ENCODE peak calls at places on chromosomes 12 and 14, in seven cellular contexts. One of them, this sample, is unnamed.

GRCh38 chr14:69685217-69685616 is 73.8 kb downstream of the SUSD6 start:
- DNase-seq in HCT116: no peak
- DNase-seq in HepG2: no peak
- DNase-seq in H1: no peak
- DNase-seq in SK-N-SH: no peak
- DNase-seq in K562: peak
- DNase-seq in GM12878: no peak
- DNase-seq in this sample: no peak

GRCh38 chr14:50489851-50490250 is 42.5 kb downstream of the MAP4K5 start:
- DNase-seq in HCT116: no peak
- DNase-seq in HepG2: no peak
- DNase-seq in H1: no peak
- DNase-seq in SK-N-SH: no peak
- DNase-seq in K562: no peak
- DNase-seq in GM12878: no peak
- DNase-seq in this sample: no peak

GRCh38 chr12:26833692-26834168 is 736 bp upstream of the ITPR2 start:
- DNase-seq in HCT116: no peak
- DNase-seq in HepG2: no peak
- DNase-seq in H1: no peak
- DNase-seq in SK-N-SH: peak
- DNase-seq in K562: peak
- DNase-seq in GM12878: no peak
- DNase-seq in this sample: peak

GRCh38 chr12:29149691-29150382 is 759 bp downstream of the FAR2 start:
- DNase-seq in HCT116: no peak
- DNase-seq in HepG2: no peak
- DNase-seq in H1: no peak
- DNase-seq in SK-N-SH: no peak
- DNase-seq in K562: peak
- DNase-seq in GM12878: no peak
- DNase-seq in this sample: no peak

GRCh38 chr14:76942288-76942778 is 86.2 kb downstream of the IRF2BPL start:
- DNase-seq in HCT116: no peak
- DNase-seq in HepG2: no peak
- DNase-seq in H1: no peak
- DNase-seq in SK-N-SH: no peak
- DNase-seq in K562: no peak
- DNase-seq in GM12878: peak
- DNase-seq in this sample: no peak

GRCh38 chr14:78302841-78303240 is 132.7 kb downstream of the NRXN3 start:
- DNase-seq in HCT116: no peak
- DNase-seq in HepG2: no peak
- DNase-seq in H1: no peak
- DNase-seq in SK-N-SH: no peak
- DNase-seq in K562: no peak
- DNase-seq in GM12878: no peak
- DNase-seq in this sample: no peak

GRCh38 chr12:118206107-118206412 is 70.1 kb downstream of the PEBP1 start:
- DNase-seq in HCT116: no peak
- DNase-seq in HepG2: peak
- DNase-seq in H1: no peak
- DNase-seq in SK-N-SH: no peak
- DNase-seq in K562: no peak
- DNase-seq in GM12878: no peak
- DNase-seq in this sample: no peak

GRCh38 chr12:128513831-128514230 is 246.9 kb downstream of the TMEM132C start:
- DNase-seq in HCT116: no peak
- DNase-seq in HepG2: no peak
- DNase-seq in H1: no peak
- DNase-seq in SK-N-SH: no peak
- DNase-seq in K562: no peak
- DNase-seq in GM12878: no peak
- DNase-seq in this sample: no peak

GRCh38 chr14:54683882-54684794 is 117.2 kb downstream of the SAMD4A start:
- DNase-seq in HCT116: no peak
- DNase-seq in HepG2: no peak
- DNase-seq in H1: peak
- DNase-seq in SK-N-SH: peak
- DNase-seq in K562: no peak
- DNase-seq in GM12878: no peak
- DNase-seq in this sample: no peak

GRCh38 chr12:34398706-34399630 is 376.7 kb downstream of the ALG10 start:
- DNase-seq in HCT116: no peak
- DNase-seq in HepG2: no peak
- DNase-seq in H1: no peak
- DNase-seq in SK-N-SH: peak
- DNase-seq in K562: no peak
- DNase-seq in GM12878: no peak
- DNase-seq in this sample: no peak

GRCh38 chr14:24365600-24366374 is 2.2 kb upstream of the NFATC4 start:
- DNase-seq in HCT116: peak
- DNase-seq in HepG2: peak
- DNase-seq in H1: peak
- DNase-seq in SK-N-SH: peak
- DNase-seq in K562: no peak
- DNase-seq in GM12878: peak
- DNase-seq in this sample: peak

GRCh38 chr12:14239935-14240872 is 125.3 kb upstream of the ATF7IP start:
- DNase-seq in HCT116: no peak
- DNase-seq in HepG2: no peak
- DNase-seq in H1: no peak
- DNase-seq in SK-N-SH: peak
- DNase-seq in K562: no peak
- DNase-seq in GM12878: peak
- DNase-seq in this sample: no peak

GRCh38 chr14:33998263-33998662 is 47.4 kb upstream of the EGLN3 start:
- DNase-seq in HCT116: no peak
- DNase-seq in HepG2: no peak
- DNase-seq in H1: no peak
- DNase-seq in SK-N-SH: no peak
- DNase-seq in K562: no peak
- DNase-seq in GM12878: no peak
- DNase-seq in this sample: no peak

GRCh38 chr14:74670726-74671125 is 42.2 kb downstream of the AREL1 start:
- DNase-seq in HCT116: no peak
- DNase-seq in HepG2: no peak
- DNase-seq in H1: no peak
- DNase-seq in SK-N-SH: no peak
- DNase-seq in K562: no peak
- DNase-seq in GM12878: no peak
- DNase-seq in this sample: no peak

GRCh38 chr12:64187370-64187769 is 34.7 kb downstream of the KICS2 start:
- DNase-seq in HCT116: no peak
- DNase-seq in HepG2: no peak
- DNase-seq in H1: no peak
- DNase-seq in SK-N-SH: no peak
- DNase-seq in K562: no peak
- DNase-seq in GM12878: no peak
- DNase-seq in this sample: no peak

GRCh38 chr12:128644664-128645296 is 179.0 kb downstream of the SLC15A4 start:
- DNase-seq in HCT116: no peak
- DNase-seq in HepG2: peak
- DNase-seq in H1: peak
- DNase-seq in SK-N-SH: peak
- DNase-seq in K562: peak
- DNase-seq in GM12878: no peak
- DNase-seq in this sample: peak

GRCh38 chr12:117282490-117282889 is 78.9 kb downstream of the NOS1 start:
- DNase-seq in HCT116: no peak
- DNase-seq in HepG2: no peak
- DNase-seq in H1: no peak
- DNase-seq in SK-N-SH: no peak
- DNase-seq in K562: no peak
- DNase-seq in GM12878: no peak
- DNase-seq in this sample: no peak

GRCh38 chr12:76571256-76571655 is 11.7 kb upstream of the OSBPL8 start:
- DNase-seq in HCT116: no peak
- DNase-seq in HepG2: no peak
- DNase-seq in H1: no peak
- DNase-seq in SK-N-SH: no peak
- DNase-seq in K562: no peak
- DNase-seq in GM12878: no peak
- DNase-seq in this sample: no peak
- TF ChIP-seq JUND in HCT116: no peak
- TF ChIP-seq JUND in HepG2: no peak
- TF ChIP-seq JUND in H1: no peak
- TF ChIP-seq JUND in SK-N-SH: no peak
- TF ChIP-seq JUND in K562: no peak
- TF ChIP-seq JUND in GM12878: no peak
- TF ChIP-seq JUND in this sample: no peak

GRCh38 chr14:95683793-95684192 is 2.4 kb upstream of the TCL1B start:
- DNase-seq in HCT116: peak
- DNase-seq in HepG2: peak
- DNase-seq in H1: no peak
- DNase-seq in SK-N-SH: no peak
- DNase-seq in K562: peak
- DNase-seq in GM12878: no peak
- DNase-seq in this sample: peak
- TF ChIP-seq JUND in HCT116: no peak
- TF ChIP-seq JUND in HepG2: no peak
- TF ChIP-seq JUND in H1: no peak
- TF ChIP-seq JUND in SK-N-SH: no peak
- TF ChIP-seq JUND in K562: no peak
- TF ChIP-seq JUND in GM12878: no peak
- TF ChIP-seq JUND in this sample: no peak

GRCh38 chr12:6767592-6768384 is 1.6 kb downstream of the PTMS start:
- DNase-seq in HCT116: no peak
- DNase-seq in HepG2: peak
- DNase-seq in H1: no peak
- DNase-seq in SK-N-SH: peak
- DNase-seq in K562: peak
- DNase-seq in GM12878: no peak
- DNase-seq in this sample: no peak

GRCh38 chr12:6766651-6767300 is 613 bp downstream of the PTMS start:
- DNase-seq in HCT116: no peak
- DNase-seq in HepG2: peak
- DNase-seq in H1: no peak
- DNase-seq in SK-N-SH: peak
- DNase-seq in K562: peak
- DNase-seq in GM12878: no peak
- DNase-seq in this sample: no peak

GRCh38 chr12:6765634-6766581 is at the start of gene PTMS:
- DNase-seq in HCT116: peak
- DNase-seq in HepG2: peak
- DNase-seq in H1: no peak
- DNase-seq in SK-N-SH: peak
- DNase-seq in K562: peak
- DNase-seq in GM12878: no peak
- DNase-seq in this sample: peak

GRCh38 chr12:6768385-6769002 is 2.3 kb downstream of the PTMS start:
- DNase-seq in HCT116: no peak
- DNase-seq in HepG2: no peak
- DNase-seq in H1: no peak
- DNase-seq in SK-N-SH: no peak
- DNase-seq in K562: no peak
- DNase-seq in GM12878: no peak
- DNase-seq in this sample: no peak

GRCh38 chr12:6767301-6767591 is 1.1 kb downstream of the PTMS start:
- DNase-seq in HCT116: no peak
- DNase-seq in HepG2: no peak
- DNase-seq in H1: no peak
- DNase-seq in SK-N-SH: no peak
- DNase-seq in K562: no peak
- DNase-seq in GM12878: no peak
- DNase-seq in this sample: no peak
- TF ChIP-seq JUND in HCT116: no peak
- TF ChIP-seq JUND in HepG2: no peak
- TF ChIP-seq JUND in H1: no peak
- TF ChIP-seq JUND in SK-N-SH: no peak
- TF ChIP-seq JUND in K562: no peak
- TF ChIP-seq JUND in GM12878: no peak
- TF ChIP-seq JUND in this sample: no peak

DNA sequence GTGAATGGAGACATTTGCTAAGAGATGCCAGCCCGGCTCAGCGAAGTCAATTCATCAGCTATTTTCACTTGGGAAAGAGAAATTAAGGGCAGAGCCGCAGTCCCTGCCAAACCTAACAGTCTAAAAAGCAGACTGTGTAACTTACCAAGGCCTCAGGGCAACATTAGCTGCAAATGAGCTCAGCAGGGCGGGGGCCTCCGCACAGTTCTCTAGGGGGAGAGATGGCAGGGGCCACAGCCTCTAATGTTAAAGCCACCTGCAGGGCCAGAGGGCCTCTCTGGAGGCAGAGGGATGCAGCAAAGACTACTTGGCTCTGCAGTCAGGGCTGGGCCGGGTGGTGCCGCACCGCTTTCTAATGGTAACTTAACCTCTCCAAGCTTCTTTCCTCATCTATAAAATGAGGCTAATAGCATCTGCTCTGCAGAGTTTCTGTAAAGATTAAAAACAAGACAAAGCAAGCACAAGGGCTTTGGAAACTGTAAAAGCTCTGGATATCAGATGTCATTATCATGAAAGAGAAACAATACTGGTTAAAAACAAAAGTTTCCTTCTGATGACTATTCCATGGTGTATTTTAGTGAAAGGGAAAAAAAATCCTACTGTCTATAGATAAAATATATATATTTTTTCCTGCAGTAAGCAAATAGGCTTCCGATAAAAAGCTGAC is 13.4 kb upstream of the GPRC5A start:
- DNase-seq in HCT116: no peak
- DNase-seq in HepG2: no peak
- DNase-seq in H1: no peak
- DNase-seq in SK-N-SH: peak
- DNase-seq in K562: no peak
- DNase-seq in GM12878: no peak
- DNase-seq in this sample: no peak
- TF ChIP-seq JUND in HCT116: no peak
- TF ChIP-seq JUND in HepG2: no peak
- TF ChIP-seq JUND in H1: no peak
- TF ChIP-seq JUND in SK-N-SH: no peak
- TF ChIP-seq JUND in K562: no peak
- TF ChIP-seq JUND in GM12878: no peak
- TF ChIP-seq JUND in this sample: no peak

DNA sequence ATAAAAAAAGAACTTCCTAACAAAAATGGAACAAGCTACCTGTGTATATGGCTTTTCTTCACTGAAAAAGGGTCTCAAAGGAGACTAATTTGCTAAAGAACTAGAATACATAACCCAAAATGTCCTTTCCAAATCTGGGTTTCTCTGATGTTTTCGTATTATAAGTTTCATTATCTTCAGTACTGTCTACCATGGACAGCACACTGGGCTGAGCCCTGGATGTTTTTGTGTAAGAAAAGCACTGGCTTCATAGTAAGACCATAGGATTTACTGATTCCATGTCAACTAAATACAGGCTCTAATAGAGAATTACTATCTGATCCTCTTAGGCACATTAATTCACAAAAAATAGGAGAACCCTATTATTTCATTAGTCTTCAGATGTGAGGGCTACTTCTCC is 94.3 kb upstream of the GPHB5 start:
- DNase-seq in HCT116: no peak
- DNase-seq in HepG2: no peak
- DNase-seq in H1: no peak
- DNase-seq in SK-N-SH: no peak
- DNase-seq in K562: no peak
- DNase-seq in GM12878: no peak
- DNase-seq in this sample: no peak
- TF ChIP-seq JUND in HCT116: no peak
- TF ChIP-seq JUND in HepG2: no peak
- TF ChIP-seq JUND in H1: no peak
- TF ChIP-seq JUND in SK-N-SH: no peak
- TF ChIP-seq JUND in K562: no peak
- TF ChIP-seq JUND in GM12878: no peak
- TF ChIP-seq JUND in this sample: no peak

GRCh38 chr14:72662213-72662612 is 231.7 kb downstream of the DPF3 start:
- DNase-seq in HCT116: no peak
- DNase-seq in HepG2: no peak
- DNase-seq in H1: no peak
- DNase-seq in SK-N-SH: no peak
- DNase-seq in K562: no peak
- DNase-seq in GM12878: no peak
- DNase-seq in this sample: no peak
- TF ChIP-seq JUND in HCT116: no peak
- TF ChIP-seq JUND in HepG2: no peak
- TF ChIP-seq JUND in H1: no peak
- TF ChIP-seq JUND in SK-N-SH: no peak
- TF ChIP-seq JUND in K562: no peak
- TF ChIP-seq JUND in GM12878: no peak
- TF ChIP-seq JUND in this sample: no peak

This sample was measured in T47D.